ENCODE peak calls at places on chromosomes 1 and 21, in seven cellular contexts. F, R, C, J, L, A and B are unnamed samples.

GRCh38 chr1:248840946-248841345 is 2.9 kb downstream of the ZNF672 start:
- DNase-seq in C (no peak), F (no peak), L (no peak), A (no peak), J (no peak), R (no peak), B (no peak)

GRCh38 chr1:70008658-70009057 is 196.7 kb downstream of the LRRC40 start:
- DNase-seq in R (peak; percentile 57), L (no peak), C (no peak), F (no peak), J (no peak), A (no peak), B (no peak)

GRCh38 chr21:28308516-28308915 is 684.2 kb downstream of the LTN1 start:
- DNase-seq in R (peak; percentile 84), L (no peak), J (no peak), F (no peak), A (no peak), C (no peak), B (no peak)

GRCh38 chr1:187264995-187265602 is 436.4 kb downstream of the PLA2G4A start:
- DNase-seq in R (peak; percentile 53), C (no peak), L (no peak), J (peak; percentile 90), A (peak; percentile 51), F (no peak), B (peak; percentile 64)

GRCh38 chr1:100038401-100039306 is 68.9 kb downstream of the SLC35A3 start:
- DNase-seq in C (peak; percentile 75), J (peak; percentile 48), R (peak; percentile 79), L (peak; percentile 50), A (peak; percentile 81), F (no peak), B (peak; percentile 85)

GRCh38 chr1:230629511-230629910 is 12.8 kb upstream of the COG2 start:
- DNase-seq in J (no peak), C (no peak), F (no peak), A (no peak), L (no peak), R (peak; percentile 56), B (no peak)

GRCh38 chr21:37263827-37264226 is 3.3 kb downstream of the VPS26C start:
- DNase-seq in R (peak; percentile 23), J (no peak), F (no peak), L (no peak), C (no peak), A (no peak), B (no peak)

GRCh38 chr1:51622455-51622913 is 5.6 kb downstream of the OSBPL9 start:
- DNase-seq in C (no peak), L (no peak), R (peak; percentile 99), J (peak; percentile 56), F (no peak), A (peak; percentile 31), B (peak; percentile 51)

GRCh38 chr1:178684542-178685000 is 40.5 kb upstream of the RALGPS2 start:
- DNase-seq in L (no peak), C (no peak), F (peak; percentile 88), J (no peak), R (peak; percentile 91), A (no peak), B (no peak)

GRCh38 chr1:36279110-36279788 is 26.9 kb upstream of the SH3D21 start:
- DNase-seq in F (no peak), L (no peak), R (no peak), C (no peak), J (no peak), A (no peak), B (no peak)